ENCODE peak calls at places on chromosomes 13 and 19, in four cellular contexts. X is GM12878, Z is HepG2, C is K562. K is an unnamed sample.

GRCh38 chr19:47491358-47492136 is 7.5 kb upstream of the KPTN start:
- DNase-seq in X (no peak), Z (no peak), C (no peak), K (no peak)

GRCh38 chr13:42762917-42763316 is 18.5 kb upstream of the FAM216B start:
- DNase-seq in X (no peak), Z (no peak), C (no peak), K (no peak)

GRCh38 chr19:35117017-35117570 is 1.5 kb downstream of the FXYD3 start:
- DNase-seq in X (no peak), Z (no peak), C (no peak), K (no peak)

GRCh38 chr19:2276429-2276989 is 5.5 kb downstream of the PEAK3 start:
- DNase-seq in X (no peak), Z (no peak), C (no peak), K (no peak)

GRCh38 chr13:84985860-84986259 is 813.4 kb downstream of the SLITRK6 start:
- DNase-seq in X (no peak), Z (no peak), C (no peak), K (no peak)

GRCh38 chr13:72839831-72840426 is 58.0 kb downstream of the PIBF1 start:
- DNase-seq in X (peak), Z (peak), C (peak), K (peak)

GRCh38 chr19:6887326-6887725 is at the start of gene ADGRE1:
- DNase-seq in X (no peak), Z (no peak), C (no peak), K (no peak)

GRCh38 chr13:81745391-81745790 is 1404.5 kb upstream of the SPRY2 start:
- DNase-seq in X (no peak), Z (no peak), C (no peak), K (no peak)

GRCh38 chr19:9799162-9799561 is 19.7 kb downstream of the FBXL12 start:
- DNase-seq in X (no peak), Z (no peak), C (no peak), K (no peak)

GRCh38 chr13:98576963-98577822 is at the start of gene STK24:
- DNase-seq in X (no peak), Z (peak), C (peak), K (peak)

GRCh38 chr19:49361438-49362047 is 673 bp downstream of the TEAD2 start:
- DNase-seq in X (no peak), Z (peak), C (peak), K (peak)

GRCh38 chr13:114161644-114162532 is 17.2 kb upstream of the CFAP97D2 start:
- DNase-seq in X (no peak), Z (peak), C (no peak), K (no peak)

GRCh38 chr19:3881272-3882040 is 971 bp downstream of the ATCAY start:
- DNase-seq in X (no peak), Z (no peak), C (peak), K (peak)

GRCh38 chr19:4553775-4554174 is 5.7 kb downstream of the SEMA6B start:
- DNase-seq in X (no peak), Z (no peak), C (no peak), K (no peak)

GRCh38 chr19:3479177-3479818 is 1.0 kb downstream of the SMIM24 start:
- DNase-seq in X (no peak), Z (no peak), C (peak), K (peak)

DNA sequence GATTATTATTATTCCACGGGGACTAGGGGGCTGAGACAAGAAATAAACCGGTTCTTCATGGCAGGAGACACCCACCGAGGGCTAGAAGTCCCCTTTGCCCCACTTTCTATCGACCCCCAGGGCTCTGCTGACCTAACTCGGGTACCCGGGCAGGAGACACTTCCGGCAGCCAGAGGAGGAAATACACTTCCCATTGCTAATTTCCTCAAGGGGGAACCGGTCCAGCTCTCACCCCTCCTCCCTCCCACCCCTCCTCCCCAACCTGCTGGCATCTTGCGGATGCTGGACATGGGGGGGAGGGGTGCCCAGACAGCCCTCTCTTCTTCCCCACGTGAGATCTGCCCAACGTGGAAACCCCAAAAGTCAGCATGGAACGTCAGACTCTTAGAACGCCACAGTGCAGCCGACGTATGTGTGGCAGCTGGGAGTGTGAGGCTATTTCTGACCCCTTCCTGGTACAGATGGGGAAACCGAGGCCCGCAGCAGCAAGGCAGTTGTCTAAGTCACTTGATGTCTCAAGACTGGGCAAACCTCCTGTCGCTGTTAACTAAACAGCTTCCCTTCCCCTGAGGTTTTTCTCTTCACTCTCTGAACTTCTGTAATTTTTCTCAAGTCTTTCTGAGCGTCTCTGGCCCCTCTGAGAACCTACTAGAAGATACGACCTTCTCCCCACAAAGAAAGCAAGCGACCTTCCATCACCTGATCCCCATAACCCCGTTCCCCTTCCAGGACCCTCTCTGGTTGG is 3.6 kb downstream of the GPR4 start:
- DNase-seq in X (no peak), Z (no peak), C (no peak), K (no peak)
- TF ChIP-seq NR2C2 in X (no peak), Z (no peak), C (no peak), K (no peak)

GRCh38 chr19:51610576-51610975 is 19.6 kb downstream of the SIGLEC5 start:
- DNase-seq in X (no peak), Z (no peak), C (no peak), K (no peak)

GRCh38 chr19:51602189-51602854 is 27.9 kb downstream of the SIGLEC5 start:
- DNase-seq in X (no peak), Z (no peak), C (no peak), K (no peak)

GRCh38 chr19:51607920-51608562 is 22.2 kb downstream of the SIGLEC5 start:
- DNase-seq in X (no peak), Z (peak), C (peak), K (peak)

GRCh38 chr19:51607077-51607476 is 23.1 kb downstream of the SIGLEC5 start:
- DNase-seq in X (peak), Z (no peak), C (no peak), K (no peak)
- TF ChIP-seq MAX in X (no peak), Z (no peak), C (no peak), K (no peak)

GRCh38 chr19:15525291-15525690 is 17.0 kb downstream of the CYP4F22 start:
- DNase-seq in X (no peak), Z (no peak), C (no peak), K (no peak)
- TF ChIP-seq NR2C2 in X (no peak), Z (no peak), C (no peak), K (no peak)

DNA sequence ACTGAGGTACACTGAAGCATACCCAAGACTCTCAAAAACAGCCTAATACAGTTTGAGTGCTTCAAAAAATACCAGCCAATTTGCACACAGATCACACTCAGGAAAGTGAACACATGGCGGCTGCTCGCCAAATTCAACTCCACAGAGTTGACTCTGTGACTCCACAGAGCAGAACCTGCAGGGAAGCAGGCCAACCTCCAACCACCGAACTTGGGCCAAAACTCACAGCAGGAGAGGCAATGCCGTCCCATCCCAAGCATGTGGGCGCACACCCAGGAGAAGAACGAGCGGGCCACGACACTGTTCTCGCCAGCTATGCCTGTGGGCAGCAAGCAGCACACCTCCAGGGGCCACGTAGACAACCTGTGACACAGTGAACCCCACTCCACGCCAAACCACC is 21.1 kb downstream of the ELL start:
- DNase-seq in X (no peak), Z (no peak), C (no peak), K (no peak)
- TF ChIP-seq MAX in X (no peak), Z (no peak), C (no peak), K (no peak)

GRCh38 chr13:74061939-74062595 is 72.1 kb downstream of the KLF12 start:
- DNase-seq in X (peak), Z (no peak), C (no peak), K (no peak)
- TF ChIP-seq NR2C2 in X (no peak), Z (no peak), C (no peak), K (no peak)

DNA sequence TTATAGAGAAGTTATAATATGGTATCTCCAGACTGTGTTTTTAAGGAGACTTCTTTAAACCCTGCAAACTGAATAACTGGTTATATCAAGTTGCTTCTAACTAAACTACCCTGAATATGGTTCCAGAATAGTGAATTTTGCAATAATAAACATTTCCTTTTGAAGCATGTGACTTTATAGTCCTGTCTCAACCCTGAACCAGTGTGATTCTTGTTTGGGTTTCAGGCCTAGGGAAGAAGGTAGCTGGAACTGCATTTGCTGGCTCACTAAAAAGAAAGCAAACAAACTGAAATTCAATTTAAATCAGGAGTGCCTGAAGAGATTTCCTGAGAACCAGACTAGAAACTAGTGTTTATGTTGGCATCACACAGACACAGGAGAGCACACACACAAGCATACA is 4.9 kb downstream of the ARHGEF7 start:
- DNase-seq in X (no peak), Z (no peak), C (no peak), K (no peak)
- TF ChIP-seq MAX in X (no peak), Z (no peak), C (no peak), K (no peak)

GRCh38 chr13:46386996-46387851 is at the start of gene RUBCNL:
- DNase-seq in X (no peak), Z (no peak), C (no peak), K (peak)

GRCh38 chr13:46386426-46386995 is 541 bp downstream of the RUBCNL start:
- DNase-seq in X (no peak), Z (no peak), C (no peak), K (no peak)

GRCh38 chr13:46383383-46383782 is 3.7 kb downstream of the RUBCNL start:
- DNase-seq in X (no peak), Z (no peak), C (no peak), K (no peak)

GRCh38 chr13:46388308-46388707 is 1.3 kb upstream of the RUBCNL start:
- DNase-seq in X (no peak), Z (no peak), C (no peak), K (no peak)

GRCh38 chr13:46385946-46386345 is 1.1 kb downstream of the RUBCNL start:
- DNase-seq in X (no peak), Z (no peak), C (no peak), K (no peak)
- TF ChIP-seq NR2C2 in X (no peak), Z (no peak), C (no peak), K (no peak)

GRCh38 chr13:40355126-40355719 is 311.2 kb downstream of the FOXO1 start:
- DNase-seq in X (no peak), Z (no peak), C (no peak), K (no peak)
- TF ChIP-seq MAX in X (no peak), Z (no peak), C (no peak), K (no peak)

DNA sequence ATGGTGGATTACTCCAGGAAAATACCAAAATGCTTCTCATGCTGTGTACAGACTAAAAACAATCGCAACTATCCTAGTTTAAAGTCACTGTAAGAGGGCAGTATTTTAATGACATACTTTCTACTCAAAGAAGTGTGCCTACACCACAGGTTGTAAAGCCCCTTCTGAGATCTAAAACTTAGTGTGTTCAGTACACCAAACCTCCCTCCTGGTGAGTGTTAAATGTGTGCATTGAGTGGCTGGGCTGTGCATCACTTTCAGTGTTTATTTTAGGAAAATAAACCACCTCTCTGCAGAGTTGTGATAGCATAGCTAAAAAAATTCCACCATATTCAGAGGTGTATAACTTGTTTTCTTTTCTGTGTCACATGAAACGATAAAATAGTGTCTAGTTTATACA is 263.7 kb downstream of the DACH1 start:
- DNase-seq in X (no peak), Z (no peak), C (no peak), K (no peak)
- TF ChIP-seq NR2C2 in X (no peak), Z (no peak), C (no peak), K (no peak)

K was measured in WTC11.